ENCODE peak calls at places on chromosomes 6 and 20, in four cellular contexts. P is WTC11, S is HepG2, M is A549. J is an unnamed sample.

GRCh38 chr6:11218827-11219826 is 13.3 kb downstream of the NEDD9 start:
- DNase-seq in P (no peak), M (peak; percentile 50), S (peak; percentile 99), J (no peak)

GRCh38 chr6:98877250-98877649 is 42.9 kb downstream of the POU3F2 start:
- DNase-seq in P (no peak), S (no peak), M (no peak), J (no peak)

GRCh38 chr20:50038574-50038991 is 55.8 kb downstream of the SNAI1 start:
- DNase-seq in M (no peak), P (peak; percentile 46), S (peak; percentile 77), J (no peak)

GRCh38 chr6:111033628-111034289 is 51.9 kb downstream of the RPF2 start:
- DNase-seq in M (no peak), S (no peak), P (peak; percentile 36), J (no peak)

GRCh38 chr6:148231572-148231971 is 111.1 kb upstream of the SASH1 start:
- DNase-seq in S (no peak), P (no peak), M (no peak), J (no peak)

GRCh38 chr6:144150673-144151009 is 324 bp downstream of the STX11 start:
- DNase-seq in M (peak; percentile 20), S (no peak), P (peak; percentile 64), J (peak; percentile 49)

GRCh38 chr6:154914288-154914687 is 80.8 kb upstream of the TIAM2 start:
- DNase-seq in P (no peak), S (no peak), M (no peak), J (no peak)

GRCh38 chr6:156988276-156989158 is 211.3 kb downstream of the ARID1B start:
- DNase-seq in P (no peak), S (peak; percentile 39), M (no peak), J (peak; percentile 75)

GRCh38 chr20:37511605-37512275 is 9.3 kb upstream of the NNAT start:
- DNase-seq in P (no peak), M (no peak), S (no peak), J (no peak)

GRCh38 chr6:11460001-11460668 is 77.4 kb upstream of the TMEM170B start:
- DNase-seq in S (no peak), P (no peak), M (no peak), J (no peak)

GRCh38 chr6:129890164-129890563 is 29.0 kb upstream of the TMEM244 start:
- DNase-seq in P (no peak), S (no peak), M (no peak), J (no peak)

GRCh38 chr20:59253325-59253724 is 47.1 kb upstream of the EDN3 start:
- DNase-seq in M (no peak), S (no peak), P (no peak), J (no peak)

GRCh38 chr20:47758517-47759450 is 26.5 kb downstream of the SULF2 start:
- DNase-seq in M (no peak), S (peak; percentile 43), P (no peak), J (no peak)

GRCh38 chr6:170095273-170095976 is 195.5 kb downstream of the DLL1 start:
- DNase-seq in S (no peak), M (no peak), P (no peak), J (no peak)

GRCh38 chr6:99993533-99994251 is at the start of gene MCHR2:
- DNase-seq in M (no peak), P (peak; percentile 32), S (no peak), J (no peak)

GRCh38 chr6:130766239-130767144 is 60.7 kb upstream of the SMLR1 start:
- DNase-seq in S (no peak), M (no peak), P (no peak), J (no peak)

GRCh38 chr6:111591370-111591900 is 14.2 kb downstream of the TRAF3IP2 start:
- DNase-seq in P (no peak), M (peak; percentile 76), S (peak; percentile 88), J (peak; percentile 34)

GRCh38 chr20:38256966-38257365 is 3.6 kb downstream of the KIAA1755 start:
- DNase-seq in P (no peak), M (no peak), S (no peak), J (no peak)

GRCh38 chr20:31594558-31595379 is 10.3 kb upstream of the ID1 start:
- DNase-seq in S (peak; percentile 97), M (no peak), P (peak; percentile 79), J (no peak)

GRCh38 chr20:36498386-36499179 is 42.7 kb upstream of the MYL9 start:
- DNase-seq in M (no peak), P (no peak), S (no peak), J (no peak)

GRCh38 chr6:157974341-157974894 is 7.2 kb upstream of the SYNJ2 start:
- DNase-seq in S (no peak), P (no peak), M (no peak), J (no peak)

GRCh38 chr6:21263531-21264287 is 329.8 kb upstream of the SOX4 start:
- DNase-seq in M (no peak), P (no peak), S (no peak), J (peak; percentile 62)

GRCh38 chr6:112021911-112022310 is 32.0 kb upstream of the CCN6 start:
- DNase-seq in P (no peak), S (no peak), M (no peak), J (no peak)

GRCh38 chr6:134882426-134883038 is 67.4 kb downstream of the ALDH8A1 start:
- DNase-seq in S (peak; percentile 43), P (peak; percentile 73), M (peak; percentile 22), J (peak; percentile 35)
- TF ChIP-seq NR3C1 in S (no peak), P (no peak), M (no peak), J (no peak)

DNA sequence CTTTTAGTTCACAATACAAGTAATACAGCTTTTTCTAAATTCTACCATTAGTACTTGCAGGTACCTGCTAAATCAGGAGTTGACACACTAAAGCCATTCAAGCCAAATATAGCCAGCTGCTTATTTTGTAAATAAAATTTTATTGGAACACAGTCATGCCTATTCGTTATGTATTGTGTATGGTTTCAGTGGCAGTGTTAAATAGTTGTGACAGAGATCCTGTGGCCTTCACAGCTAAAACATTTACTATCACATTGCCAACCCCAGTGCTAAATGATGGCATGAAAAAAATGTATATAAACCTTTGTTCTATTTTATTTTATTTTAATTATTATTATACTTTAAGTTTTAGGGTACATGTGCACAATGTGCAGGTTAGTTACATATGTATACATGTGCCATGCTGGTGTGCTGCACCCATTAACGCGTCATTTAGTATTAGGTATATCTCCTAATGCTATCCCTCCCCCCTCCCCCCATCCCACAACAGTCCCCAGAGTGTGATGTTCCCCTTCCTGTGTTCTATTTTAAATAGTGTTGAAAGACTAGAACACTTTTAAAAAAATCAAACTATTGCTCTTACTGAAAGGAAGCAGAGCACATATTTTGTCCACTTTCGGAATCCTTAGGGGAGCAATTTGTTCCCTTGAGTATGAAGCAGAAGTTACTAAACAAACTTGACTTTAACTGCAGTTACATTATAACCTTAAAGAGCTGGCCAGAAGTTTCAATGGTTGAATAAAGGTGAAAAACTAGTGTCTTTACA is 115.7 kb downstream of the PRIM2 start:
- DNase-seq in M (no peak), P (no peak), S (no peak), J (no peak)
- TF ChIP-seq NR3C1 in M (no peak), P (no peak), S (no peak), J (no peak)

DNA sequence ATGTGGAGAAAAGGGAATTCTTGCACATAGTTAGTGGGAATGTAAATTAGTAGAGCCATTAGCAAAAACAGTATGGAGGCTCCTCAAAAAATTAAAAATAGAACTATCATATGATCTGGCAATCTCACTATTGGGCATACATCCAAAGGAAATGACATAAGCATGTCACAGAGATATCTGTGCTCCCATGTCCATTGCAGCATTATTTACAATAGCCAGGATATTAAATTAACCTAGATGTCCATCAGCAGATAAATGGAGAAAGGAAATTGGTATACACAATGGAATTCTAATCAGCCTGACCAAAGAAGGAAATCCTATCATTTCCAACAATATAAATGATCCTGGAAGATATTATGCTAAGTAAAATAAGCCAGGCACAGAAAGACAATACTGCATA is 2.8 kb downstream of the SIRPB1 start:
- DNase-seq in P (no peak), M (no peak), S (no peak), J (no peak)
- TF ChIP-seq NR3C1 in P (no peak), M (no peak), S (no peak), J (no peak)

DNA sequence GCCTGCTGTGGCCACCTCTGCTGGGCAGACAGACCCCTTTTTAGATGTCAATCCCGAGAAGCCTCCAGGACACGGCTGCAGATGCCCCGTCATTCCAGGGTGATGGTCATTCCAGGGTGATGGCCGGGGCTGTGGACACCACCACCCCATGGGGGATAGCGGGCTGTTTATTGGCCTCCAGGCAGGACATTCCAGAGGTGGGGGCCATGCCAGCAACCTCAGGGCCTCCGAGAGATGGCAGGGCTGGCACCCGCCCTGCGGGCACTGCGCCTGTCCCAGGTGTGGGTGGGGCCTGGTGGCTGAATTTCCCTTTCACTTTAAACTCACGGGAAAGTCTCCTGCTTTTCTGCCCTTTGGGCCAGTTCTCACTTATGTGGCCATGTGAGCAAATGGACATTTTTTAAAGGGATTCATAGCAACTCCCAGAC is 14.5 kb downstream of the COL9A3 start:
- DNase-seq in S (no peak), P (no peak), M (no peak), J (no peak)
- TF ChIP-seq NR3C1 in S (no peak), P (no peak), M (no peak), J (no peak)

DNA sequence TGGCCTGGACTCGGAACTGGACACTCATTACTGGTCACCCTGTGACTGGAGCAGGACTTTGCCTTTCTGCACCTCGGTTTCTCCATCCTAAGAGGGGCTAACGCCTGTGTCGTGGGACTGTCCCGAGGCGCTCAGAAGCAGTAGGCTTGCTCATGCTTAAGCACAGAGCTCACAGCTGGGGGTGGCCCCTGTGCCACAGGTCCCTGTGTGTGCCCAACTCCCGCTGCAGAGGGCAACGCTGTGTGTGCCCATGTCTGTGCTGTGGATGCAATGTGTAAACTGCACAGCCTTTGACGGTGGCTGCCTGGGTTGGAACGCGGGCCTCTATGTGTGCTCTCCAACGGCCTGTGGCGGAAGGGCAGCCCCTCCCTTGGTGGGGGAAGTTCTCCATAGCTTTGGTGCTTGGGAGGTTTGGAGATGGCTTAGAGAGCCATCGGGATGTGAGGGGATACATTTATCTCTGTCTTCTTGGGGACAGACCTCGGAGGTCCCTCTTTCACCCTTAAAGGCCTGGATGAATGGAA is 10.7 kb upstream of the GATA5 start:
- DNase-seq in P (no peak), M (no peak), S (no peak), J (no peak)
- TF ChIP-seq NR3C1 in P (no peak), M (no peak), S (no peak), J (no peak)

GRCh38 chr6:125363360-125364121 is 61.8 kb upstream of the HDDC2 start:
- DNase-seq in P (peak; percentile 63), S (peak; percentile 10), M (no peak), J (no peak)
- TF ChIP-seq NR3C1 in P (peak; percentile 44), S (no peak), M (no peak), J (no peak)

DNA sequence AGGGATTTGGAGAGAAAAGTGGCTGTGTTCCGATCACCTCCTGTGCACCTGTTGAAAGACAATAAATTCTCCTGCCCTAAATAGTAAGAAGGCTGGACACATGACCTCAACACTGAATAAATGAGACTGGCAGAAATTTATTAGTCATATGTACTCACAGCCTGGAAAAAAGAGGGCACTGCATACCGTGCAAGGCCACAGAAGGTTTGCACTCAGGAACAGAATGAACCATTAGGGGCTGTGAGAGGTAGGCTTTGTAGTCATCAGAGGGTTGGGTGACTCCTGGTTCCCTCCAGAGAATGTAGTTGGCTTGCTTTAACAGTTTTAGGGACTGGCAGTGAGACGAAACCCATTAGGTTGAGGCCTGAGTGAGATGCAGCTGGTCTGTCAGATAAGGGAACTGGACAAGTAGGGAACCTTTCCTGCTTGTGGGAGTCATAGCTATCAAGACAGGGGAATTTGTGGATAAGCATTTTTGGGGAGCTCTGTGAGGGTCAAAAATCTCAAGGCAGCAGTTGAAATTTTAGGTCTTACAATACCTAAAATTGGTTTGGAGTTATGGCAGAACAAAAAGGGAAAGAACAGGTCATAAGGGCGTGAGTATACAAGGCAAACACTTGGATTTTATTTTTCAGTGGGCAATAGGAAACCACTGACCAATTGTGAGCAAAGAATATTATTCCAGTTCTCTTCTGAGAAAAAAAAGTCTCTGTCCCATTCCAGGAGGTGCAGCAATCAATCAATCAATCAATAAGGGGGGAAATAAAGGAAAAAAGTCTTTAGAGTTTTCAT is 67.9 kb upstream of the BTN3A2 start:
- DNase-seq in S (no peak), M (no peak), P (no peak), J (peak; percentile 72)
- TF ChIP-seq NR3C1 in S (no peak), M (no peak), P (no peak), J (no peak)

GRCh38 chr6:63415286-63415685 is 95.5 kb upstream of the LGSN start:
- DNase-seq in P (no peak), M (no peak), S (no peak), J (no peak)
- TF ChIP-seq NR3C1 in P (no peak), M (no peak), S (no peak), J (no peak)